ENCODE peak calls at places on chromosomes 4 and X, in ten cellular contexts. One of them, this sample, is unnamed.
A peak's percentile ranks its signal among the peaks of the same experiment; 100 is the strongest.

GRCh38 chrX:44218465-44218864 is 125.0 kb downstream of the EFHC2 start:
- DNase-seq in cardiac muscle cell: no peak
- DNase-seq in pancreas: no peak
- DNase-seq in endothelial cell: no peak
- DNase-seq in right cardiac atrium: no peak
- DNase-seq in activated CD4-positive, alpha-beta memory T cell treated with anti-CD3 and anti-CD28 coated beads, Interleukin-2, amount 10 ng/mL, durations not matched to agents 7 days and 5 days: no peak
- DNase-seq in GM13976: no peak
- DNase-seq in aorta: no peak
- DNase-seq in RWPE1: no peak
- DNase-seq in M059J: no peak
- DNase-seq in this sample: no peak

GRCh38 chrX:103376979-103377324 is 614 bp downstream of the BEX3 start:
- DNase-seq in cardiac muscle cell: peak; percentile 51
- DNase-seq in pancreas: peak; percentile 58
- DNase-seq in endothelial cell: peak; percentile 21
- DNase-seq in right cardiac atrium: no peak
- DNase-seq in activated CD4-positive, alpha-beta memory T cell treated with anti-CD3 and anti-CD28 coated beads, Interleukin-2, amount 10 ng/mL, durations not matched to agents 7 days and 5 days: no peak
- DNase-seq in GM13976: no peak
- DNase-seq in aorta: no peak
- DNase-seq in RWPE1: no peak
- DNase-seq in M059J: peak; percentile 33
- DNase-seq in this sample: no peak

GRCh38 chr4:40316782-40317635 is 18.1 kb upstream of the CHRNA9 start:
- DNase-seq in cardiac muscle cell: peak; percentile 96
- DNase-seq in pancreas: peak; percentile 60
- DNase-seq in endothelial cell: peak; percentile 62
- DNase-seq in right cardiac atrium: no peak
- DNase-seq in activated CD4-positive, alpha-beta memory T cell treated with anti-CD3 and anti-CD28 coated beads, Interleukin-2, amount 10 ng/mL, durations not matched to agents 7 days and 5 days: peak; percentile 72
- DNase-seq in GM13976: peak; percentile 69
- DNase-seq in aorta: peak; percentile 58
- DNase-seq in RWPE1: peak; percentile 73
- DNase-seq in M059J: peak; percentile 94
- DNase-seq in this sample: peak; percentile 83

GRCh38 chrX:55008571-55009358 is 8.6 kb downstream of the APEX2 start:
- DNase-seq in cardiac muscle cell: peak; percentile 17
- DNase-seq in pancreas: no peak
- DNase-seq in endothelial cell: no peak
- DNase-seq in right cardiac atrium: no peak
- DNase-seq in activated CD4-positive, alpha-beta memory T cell treated with anti-CD3 and anti-CD28 coated beads, Interleukin-2, amount 10 ng/mL, durations not matched to agents 7 days and 5 days: no peak
- DNase-seq in GM13976: peak; percentile 26
- DNase-seq in aorta: no peak
- DNase-seq in RWPE1: peak; percentile 72
- DNase-seq in M059J: peak; percentile 88
- DNase-seq in this sample: no peak

GRCh38 chr4:76447326-76447954 is 12.4 kb downstream of the SHROOM3 start:
- DNase-seq in cardiac muscle cell: peak; percentile 83
- DNase-seq in pancreas: no peak
- DNase-seq in endothelial cell: no peak
- DNase-seq in right cardiac atrium: no peak
- DNase-seq in activated CD4-positive, alpha-beta memory T cell treated with anti-CD3 and anti-CD28 coated beads, Interleukin-2, amount 10 ng/mL, durations not matched to agents 7 days and 5 days: no peak
- DNase-seq in GM13976: no peak
- DNase-seq in aorta: no peak
- DNase-seq in RWPE1: no peak
- DNase-seq in M059J: peak; percentile 58
- DNase-seq in this sample: no peak

GRCh38 chr4:76897522-76898384 is at the start of gene SOWAHB:
- DNase-seq in cardiac muscle cell: no peak
- DNase-seq in pancreas: peak; percentile 91
- DNase-seq in endothelial cell: peak; percentile 56
- DNase-seq in right cardiac atrium: no peak
- DNase-seq in activated CD4-positive, alpha-beta memory T cell treated with anti-CD3 and anti-CD28 coated beads, Interleukin-2, amount 10 ng/mL, durations not matched to agents 7 days and 5 days: no peak
- DNase-seq in GM13976: peak; percentile 67
- DNase-seq in aorta: peak; percentile 50
- DNase-seq in RWPE1: peak; percentile 63
- DNase-seq in M059J: peak; percentile 9
- DNase-seq in this sample: peak; percentile 76

GRCh38 chrX:123169247-123169901 is 14.7 kb upstream of the GRIA3 start:
- DNase-seq in cardiac muscle cell: no peak
- DNase-seq in pancreas: no peak
- DNase-seq in endothelial cell: no peak
- DNase-seq in right cardiac atrium: no peak
- DNase-seq in activated CD4-positive, alpha-beta memory T cell treated with anti-CD3 and anti-CD28 coated beads, Interleukin-2, amount 10 ng/mL, durations not matched to agents 7 days and 5 days: no peak
- DNase-seq in GM13976: no peak
- DNase-seq in aorta: no peak
- DNase-seq in RWPE1: no peak
- DNase-seq in M059J: peak; percentile 62
- DNase-seq in this sample: no peak

GRCh38 chrX:119549327-119550016 is 15.7 kb downstream of the STEEP1 start:
- DNase-seq in cardiac muscle cell: no peak
- DNase-seq in pancreas: no peak
- DNase-seq in endothelial cell: no peak
- DNase-seq in right cardiac atrium: no peak
- DNase-seq in activated CD4-positive, alpha-beta memory T cell treated with anti-CD3 and anti-CD28 coated beads, Interleukin-2, amount 10 ng/mL, durations not matched to agents 7 days and 5 days: no peak
- DNase-seq in GM13976: no peak
- DNase-seq in aorta: no peak
- DNase-seq in RWPE1: no peak
- DNase-seq in M059J: no peak
- DNase-seq in this sample: no peak